ENCODE peak calls at places on chromosome 11, in seven cellular contexts. One of them, this sample, is unnamed.

GRCh38 chr11:57357827-57358226 is 19.7 kb downstream of the P2RX3 start:
- DNase-seq in EH: peak
- DNase-seq in GM23248: peak
- DNase-seq in psoas muscle: no peak
- DNase-seq in HFFc6: peak
- DNase-seq in left lobe of liver: no peak
- DNase-seq in T-cell: no peak
- DNase-seq in this sample: no peak

GRCh38 chr11:112605093-112605666 is 344.5 kb upstream of the PLET1 start:
- DNase-seq in T-cell: no peak
- DNase-seq in left lobe of liver: no peak
- DNase-seq in psoas muscle: no peak
- DNase-seq in EH: peak
- DNase-seq in GM23248: peak
- DNase-seq in HFFc6: peak
- DNase-seq in this sample: no peak

GRCh38 chr11:27468643-27469332 is 3.8 kb downstream of the LGR4 start:
- DNase-seq in HFFc6: peak
- DNase-seq in GM23248: peak
- DNase-seq in left lobe of liver: no peak
- DNase-seq in EH: peak
- DNase-seq in psoas muscle: no peak
- DNase-seq in T-cell: no peak
- DNase-seq in this sample: no peak

GRCh38 chr11:118233377-118233776 is 8.6 kb upstream of the JAML start:
- DNase-seq in left lobe of liver: no peak
- DNase-seq in T-cell: no peak
- DNase-seq in GM23248: no peak
- DNase-seq in psoas muscle: no peak
- DNase-seq in EH: no peak
- DNase-seq in HFFc6: no peak
- DNase-seq in this sample: no peak

GRCh38 chr11:102421262-102421661 is 31.3 kb downstream of the TMEM123 start:
- DNase-seq in HFFc6: no peak
- DNase-seq in EH: no peak
- DNase-seq in left lobe of liver: no peak
- DNase-seq in GM23248: no peak
- DNase-seq in T-cell: no peak
- DNase-seq in psoas muscle: no peak
- DNase-seq in this sample: no peak

GRCh38 chr11:117281869-117282268 is 9.3 kb upstream of the BACE1-AS start:
- DNase-seq in EH: no peak
- DNase-seq in psoas muscle: no peak
- DNase-seq in GM23248: no peak
- DNase-seq in left lobe of liver: no peak
- DNase-seq in HFFc6: no peak
- DNase-seq in T-cell: no peak
- DNase-seq in this sample: no peak

GRCh38 chr11:82462588-82462987 is 271.1 kb downstream of the FAM181B start:
- DNase-seq in HFFc6: no peak
- DNase-seq in EH: no peak
- DNase-seq in left lobe of liver: no peak
- DNase-seq in GM23248: no peak
- DNase-seq in psoas muscle: no peak
- DNase-seq in T-cell: no peak
- DNase-seq in this sample: no peak

GRCh38 chr11:130146797-130147196 is 12.8 kb upstream of the ST14 start:
- DNase-seq in EH: no peak
- DNase-seq in left lobe of liver: no peak
- DNase-seq in T-cell: no peak
- DNase-seq in psoas muscle: no peak
- DNase-seq in HFFc6: no peak
- DNase-seq in GM23248: no peak
- DNase-seq in this sample: peak

GRCh38 chr11:36376888-36377758 is 81.0 kb downstream of the PRR5L start:
- DNase-seq in psoas muscle: peak
- DNase-seq in T-cell: peak
- DNase-seq in EH: peak
- DNase-seq in HFFc6: peak
- DNase-seq in GM23248: peak
- DNase-seq in left lobe of liver: no peak
- DNase-seq in this sample: peak

GRCh38 chr11:126318642-126319373 is 14.9 kb downstream of the DCPS start:
- DNase-seq in EH: peak
- DNase-seq in left lobe of liver: no peak
- DNase-seq in psoas muscle: no peak
- DNase-seq in GM23248: peak
- DNase-seq in T-cell: no peak
- DNase-seq in HFFc6: peak
- DNase-seq in this sample: no peak

This sample was measured in memory B cell.